ENCODE peak calls at places on chromosomes 12 and 14, in ten cellular contexts. Z is H9, J is fibroblast of lung, A is OCI-LY7, B is IMR-90, V is GM23248, E is astrocyte, G is GM23338, L is mammary epithelial cell, S is keratinocyte. K is an unnamed sample.

GRCh38 chr12:83196694-83197350 is 510.1 kb downstream of the TMTC2 start:
- DNase-seq in E (no peak), L (no peak), J (no peak), B (no peak), V (no peak), G (no peak), S (no peak), A (no peak), Z (no peak), K (no peak)

GRCh38 chr12:57766464-57767311 is at the start of gene CYP27B1:
- DNase-seq in A (no peak), V (peak; percentile 52), J (peak; percentile 33), B (peak; percentile 7), E (no peak), G (peak; percentile 86), L (peak; percentile 57), Z (peak; percentile 87), S (no peak), K (peak; percentile 77)

GRCh38 chr14:80077262-80077661 is 134.0 kb downstream of the DIO2 start:
- DNase-seq in G (no peak), A (no peak), E (peak; percentile 50), V (peak; percentile 57), B (peak; percentile 79), S (no peak), Z (no peak), L (no peak), J (peak; percentile 65), K (no peak)

GRCh38 chr12:805022-805632 is 52.7 kb downstream of the WNK1 start:
- DNase-seq in G (no peak), L (no peak), B (no peak), J (no peak), S (no peak), E (no peak), V (no peak), Z (no peak), A (no peak), K (no peak)

GRCh38 chr12:29516431-29516875 is 19.0 kb upstream of the OVCH1 start:
- DNase-seq in G (no peak), V (peak; percentile 45), B (peak; percentile 68), L (peak; percentile 53), J (peak; percentile 86), S (no peak), A (no peak), Z (no peak), E (peak; percentile 83), K (no peak)

GRCh38 chr12:56474389-56474788 is 6.0 kb downstream of the SPRYD4 start:
- DNase-seq in V (no peak), B (no peak), S (no peak), A (no peak), E (no peak), G (no peak), J (no peak), L (no peak), Z (no peak), K (no peak)

GRCh38 chr14:55116246-55117030 is 12.6 kb upstream of the LGALS3 start:
- DNase-seq in Z (no peak), L (no peak), V (no peak), S (no peak), G (no peak), E (no peak), B (no peak), J (no peak), A (no peak), K (no peak)

GRCh38 chr12:123270380-123271181 is 1.1 kb downstream of the CDK2AP1 start:
- DNase-seq in L (peak; percentile 35), J (peak; percentile 47), Z (no peak), E (peak; percentile 20), S (no peak), V (peak; percentile 72), G (peak; percentile 34), A (peak; percentile 23), B (peak; percentile 28), K (peak; percentile 83)

GRCh38 chr14:93830753-93831461 is 42.6 kb upstream of the PRIMA1 start:
- DNase-seq in A (no peak), B (no peak), Z (no peak), E (no peak), S (no peak), L (no peak), J (no peak), G (no peak), V (no peak), K (no peak)

GRCh38 chr14:104810316-104810715 is 9.4 kb downstream of the ZBTB42 start:
- DNase-seq in L (no peak), A (no peak), J (no peak), Z (no peak), S (no peak), E (no peak), V (no peak), B (no peak), G (no peak), K (no peak)

GRCh38 chr14:88013750-88014349 is 8.9 kb downstream of the GPR65 start:
- DNase-seq in B (peak; percentile 58), L (peak; percentile 44), A (peak; percentile 59), S (no peak), J (peak; percentile 58), Z (peak; percentile 69), G (peak; percentile 83), V (peak; percentile 82), E (peak; percentile 40), K (no peak)

GRCh38 chr12:55676707-55677106 is 31.0 kb downstream of the ITGA7 start:
- DNase-seq in Z (no peak), S (no peak), E (no peak), L (no peak), V (no peak), G (no peak), A (no peak), J (no peak), B (no peak), K (no peak)

GRCh38 chr12:131894981-131895639 is 688 bp downstream of the ULK1 start:
- DNase-seq in B (no peak), V (peak; percentile 38), Z (peak; percentile 43), J (no peak), E (no peak), G (no peak), L (no peak), A (no peak), S (no peak), K (peak; percentile 90)

GRCh38 chr14:53338192-53338591 is 185.1 kb upstream of the DDHD1 start:
- DNase-seq in E (peak; percentile 67), J (peak; percentile 77), A (no peak), V (peak; percentile 28), S (no peak), G (no peak), L (no peak), B (peak; percentile 67), Z (no peak), K (no peak)

GRCh38 chr14:81330619-81331122 is 69.5 kb downstream of the STON2 start:
- DNase-seq in B (no peak), V (no peak), L (peak; percentile 94), J (no peak), S (peak; percentile 94), Z (no peak), E (no peak), A (no peak), G (no peak), K (no peak)

GRCh38 chr12:92094751-92095161 is 50.9 kb downstream of the BTG1 start:
- DNase-seq in J (peak; percentile 48), L (no peak), S (no peak), Z (no peak), G (peak; percentile 59), V (peak; percentile 27), E (peak; percentile 27), B (peak; percentile 30), A (no peak), K (peak; percentile 39)

GRCh38 chr14:95300002-95300696 is 19.6 kb downstream of the CLMN start:
- DNase-seq in E (no peak), J (no peak), V (no peak), L (no peak), G (no peak), S (no peak), Z (no peak), A (peak; percentile 79), B (no peak), K (no peak)

GRCh38 chr14:62189698-62190097 is 427.5 kb downstream of the SNAPC1 start:
- DNase-seq in L (peak; percentile 56), B (peak; percentile 78), G (no peak), S (no peak), A (no peak), Z (no peak), E (peak; percentile 73), J (peak; percentile 82), V (peak; percentile 77), K (peak; percentile 47)

GRCh38 chr14:37988472-37988871 is 219.2 kb upstream of the SSTR1 start:
- DNase-seq in Z (no peak), G (no peak), E (no peak), L (no peak), S (no peak), A (no peak), V (peak; percentile 6), B (peak; percentile 28), J (peak; percentile 5), K (no peak)

GRCh38 chr12:53190108-53190729 is 9.5 kb upstream of the CSAD start:
- DNase-seq in Z (peak; percentile 89), A (peak; percentile 57), S (no peak), E (peak; percentile 37), J (peak; percentile 65), L (peak; percentile 28), V (peak; percentile 91), B (peak; percentile 59), G (peak; percentile 91), K (peak; percentile 98)

GRCh38 chr12:49865782-49866135 is 22.9 kb upstream of the BCDIN3D start:
- DNase-seq in J (no peak), E (no peak), B (no peak), Z (peak; percentile 23), V (no peak), L (no peak), S (no peak), G (no peak), A (no peak), K (peak; percentile 52)

GRCh38 chr14:91350483-91350812 is 67.2 kb downstream of the CCDC88C start:
- DNase-seq in L (no peak), A (peak; percentile 11), Z (no peak), E (no peak), G (no peak), S (no peak), B (no peak), J (no peak), V (no peak), K (no peak)
- H4K20me1 ChIP-seq in L (no peaks in the 10 kb centered on the region), A (no peaks in the 10 kb centered on the region), Z (no peaks in the 10 kb centered on the region), E (no peaks in the 10 kb centered on the region), G (peaks cover 15% of the 10 kb centered on the region), S (no peaks in the 10 kb centered on the region), B (no peaks in the 10 kb centered on the region), J (no peaks in the 10 kb centered on the region), V (no peaks in the 10 kb centered on the region), K (no peaks in the 10 kb centered on the region)

GRCh38 chr14:63470877-63471565 is 72.2 kb downstream of the PPP2R5E start:
- DNase-seq in G (no peak), E (peak; percentile 81), B (peak; percentile 91), V (peak; percentile 84), Z (no peak), L (peak; percentile 84), A (no peak), J (peak; percentile 83), S (peak; percentile 19), K (peak; percentile 86)
- H4K20me1 ChIP-seq in G (no peaks in the 10 kb centered on the region), E (peaks cover 93% of the 10 kb centered on the region), B (peaks cover 43% of the 10 kb centered on the region), V (peaks cover 11% of the 10 kb centered on the region), Z (no peaks in the 10 kb centered on the region), L (peaks cover 5% of the 10 kb centered on the region), A (peaks cover 10% of the 10 kb centered on the region), J (peaks cover 1% of the 10 kb centered on the region), S (no peaks in the 10 kb centered on the region), K (peaks cover 59% of the 10 kb centered on the region)

GRCh38 chr12:51080136-51080535 is 3.3 kb downstream of the CSRNP2 start:
- DNase-seq in J (no peak), L (no peak), S (no peak), G (no peak), E (no peak), V (no peak), B (no peak), A (no peak), Z (no peak), K (peak; percentile 30)
- H4K20me1 ChIP-seq in J (no peaks in the 10 kb centered on the region), L (no peaks in the 10 kb centered on the region), S (no peaks in the 10 kb centered on the region), G (peaks cover 31% of the 10 kb centered on the region), E (peaks cover 70% of the 10 kb centered on the region), V (peaks cover 8% of the 10 kb centered on the region), B (peaks cover 61% of the 10 kb centered on the region), A (no peaks in the 10 kb centered on the region), Z (no peaks in the 10 kb centered on the region), K (peaks cover 50% of the 10 kb centered on the region)

GRCh38 chr12:124451637-124452243 is 115.7 kb downstream of the NCOR2 start:
- DNase-seq in A (no peak), S (no peak), V (no peak), J (no peak), B (no peak), Z (no peak), E (no peak), G (no peak), L (no peak), K (no peak)
- H4K20me1 ChIP-seq in A (no peaks in the 10 kb centered on the region), S (peaks cover 8% of the 10 kb centered on the region), V (no peaks in the 10 kb centered on the region), J (no peaks in the 10 kb centered on the region), B (peaks cover 48% of the 10 kb centered on the region), Z (peaks cover 2% of the 10 kb centered on the region), E (peaks cover 92% of the 10 kb centered on the region), G (peaks cover 8% of the 10 kb centered on the region), L (no peaks in the 10 kb centered on the region), K (peaks cover 55% of the 10 kb centered on the region)

K was measured in osteoblast.